ENCODE peak calls at places on chromosomes 6 and 20, in ten cellular contexts. One of them, this sample, is unnamed.

GRCh38 chr6:40733290-40733689 is 146.1 kb upstream of the LRFN2 start:
- DNase-seq in ACHN: no peak
- DNase-seq in stimulated activated CD8-positive, alpha-beta memory T cell treated with anti-CD3 and anti-CD28 coated beads, Interleukin-2, amount 100 ng/mL, for 1 hour: no peak
- DNase-seq in kidney tubule cell: no peak
- DNase-seq in germinal center: no peak
- DNase-seq in NCI-H510A treated with DMSO at 0.1 percent for 48 hours: no peak
- DNase-seq in NCI-H1105: no peak
- DNase-seq in HT1080: no peak
- DNase-seq in stomach: no peak
- DNase-seq in activated CD4-positive, alpha-beta T cell treated with anti-CD3 and anti-CD28 coated beads, Interleukin-2, amount 10 ng/mL, durations not matched to agents 24 days and 14 days: no peak
- DNase-seq in this sample: no peak

GRCh38 chr20:33438481-33438880 is 5.1 kb downstream of the SNTA1 start:
- DNase-seq in HT1080: no peak
- DNase-seq in stimulated activated CD8-positive, alpha-beta memory T cell treated with anti-CD3 and anti-CD28 coated beads, Interleukin-2, amount 100 ng/mL, for 1 hour: no peak
- DNase-seq in stomach: no peak
- DNase-seq in NCI-H510A treated with DMSO at 0.1 percent for 48 hours: no peak
- DNase-seq in germinal center: no peak
- DNase-seq in activated CD4-positive, alpha-beta T cell treated with anti-CD3 and anti-CD28 coated beads, Interleukin-2, amount 10 ng/mL, durations not matched to agents 24 days and 14 days: no peak
- DNase-seq in kidney tubule cell: no peak
- DNase-seq in NCI-H1105: no peak
- DNase-seq in ACHN: no peak
- DNase-seq in this sample: no peak

GRCh38 chr20:63518351-63518861 is 2.2 kb upstream of the PPDPF start:
- DNase-seq in stimulated activated CD8-positive, alpha-beta memory T cell treated with anti-CD3 and anti-CD28 coated beads, Interleukin-2, amount 100 ng/mL, for 1 hour: no peak
- DNase-seq in NCI-H510A treated with DMSO at 0.1 percent for 48 hours: no peak
- DNase-seq in activated CD4-positive, alpha-beta T cell treated with anti-CD3 and anti-CD28 coated beads, Interleukin-2, amount 10 ng/mL, durations not matched to agents 24 days and 14 days: peak
- DNase-seq in NCI-H1105: no peak
- DNase-seq in kidney tubule cell: no peak
- DNase-seq in germinal center: no peak
- DNase-seq in stomach: no peak
- DNase-seq in ACHN: no peak
- DNase-seq in HT1080: no peak
- DNase-seq in this sample: no peak

GRCh38 chr20:35892871-35893270 is 61.4 kb downstream of the SCAND1 start:
- DNase-seq in NCI-H510A treated with DMSO at 0.1 percent for 48 hours: no peak
- DNase-seq in stomach: no peak
- DNase-seq in NCI-H1105: no peak
- DNase-seq in activated CD4-positive, alpha-beta T cell treated with anti-CD3 and anti-CD28 coated beads, Interleukin-2, amount 10 ng/mL, durations not matched to agents 24 days and 14 days: no peak
- DNase-seq in stimulated activated CD8-positive, alpha-beta memory T cell treated with anti-CD3 and anti-CD28 coated beads, Interleukin-2, amount 100 ng/mL, for 1 hour: no peak
- DNase-seq in germinal center: no peak
- DNase-seq in kidney tubule cell: no peak
- DNase-seq in HT1080: no peak
- DNase-seq in ACHN: no peak
- DNase-seq in this sample: no peak

GRCh38 chr20:48338717-48339116 is 489.1 kb downstream of the PREX1 start:
- DNase-seq in ACHN: peak
- DNase-seq in NCI-H510A treated with DMSO at 0.1 percent for 48 hours: no peak
- DNase-seq in NCI-H1105: no peak
- DNase-seq in stomach: no peak
- DNase-seq in kidney tubule cell: no peak
- DNase-seq in activated CD4-positive, alpha-beta T cell treated with anti-CD3 and anti-CD28 coated beads, Interleukin-2, amount 10 ng/mL, durations not matched to agents 24 days and 14 days: no peak
- DNase-seq in germinal center: no peak
- DNase-seq in HT1080: no peak
- DNase-seq in stimulated activated CD8-positive, alpha-beta memory T cell treated with anti-CD3 and anti-CD28 coated beads, Interleukin-2, amount 100 ng/mL, for 1 hour: no peak
- DNase-seq in this sample: no peak

GRCh38 chr6:74597266-74597665 is 608.6 kb downstream of the COL12A1 start:
- DNase-seq in activated CD4-positive, alpha-beta T cell treated with anti-CD3 and anti-CD28 coated beads, Interleukin-2, amount 10 ng/mL, durations not matched to agents 24 days and 14 days: no peak
- DNase-seq in NCI-H510A treated with DMSO at 0.1 percent for 48 hours: no peak
- DNase-seq in NCI-H1105: no peak
- DNase-seq in kidney tubule cell: no peak
- DNase-seq in stimulated activated CD8-positive, alpha-beta memory T cell treated with anti-CD3 and anti-CD28 coated beads, Interleukin-2, amount 100 ng/mL, for 1 hour: no peak
- DNase-seq in germinal center: no peak
- DNase-seq in HT1080: peak
- DNase-seq in stomach: no peak
- DNase-seq in ACHN: no peak
- DNase-seq in this sample: no peak

GRCh38 chr6:42929928-42930360 is 664 bp downstream of the CNPY3 start:
- DNase-seq in HT1080: peak
- DNase-seq in kidney tubule cell: peak
- DNase-seq in stomach: peak
- DNase-seq in germinal center: peak
- DNase-seq in activated CD4-positive, alpha-beta T cell treated with anti-CD3 and anti-CD28 coated beads, Interleukin-2, amount 10 ng/mL, durations not matched to agents 24 days and 14 days: peak
- DNase-seq in ACHN: peak
- DNase-seq in stimulated activated CD8-positive, alpha-beta memory T cell treated with anti-CD3 and anti-CD28 coated beads, Interleukin-2, amount 100 ng/mL, for 1 hour: peak
- DNase-seq in NCI-H510A treated with DMSO at 0.1 percent for 48 hours: peak
- DNase-seq in NCI-H1105: peak
- DNase-seq in this sample: peak

GRCh38 chr20:35497780-35498189 is 31.7 kb downstream of the C20orf173 start:
- DNase-seq in kidney tubule cell: no peak
- DNase-seq in germinal center: no peak
- DNase-seq in stimulated activated CD8-positive, alpha-beta memory T cell treated with anti-CD3 and anti-CD28 coated beads, Interleukin-2, amount 100 ng/mL, for 1 hour: no peak
- DNase-seq in NCI-H510A treated with DMSO at 0.1 percent for 48 hours: no peak
- DNase-seq in activated CD4-positive, alpha-beta T cell treated with anti-CD3 and anti-CD28 coated beads, Interleukin-2, amount 10 ng/mL, durations not matched to agents 24 days and 14 days: no peak
- DNase-seq in stomach: no peak
- DNase-seq in HT1080: no peak
- DNase-seq in ACHN: no peak
- DNase-seq in NCI-H1105: no peak
- DNase-seq in this sample: peak

GRCh38 chr20:58293453-58293852 is 16.1 kb upstream of the RAB22A start:
- DNase-seq in ACHN: peak
- DNase-seq in kidney tubule cell: peak
- DNase-seq in activated CD4-positive, alpha-beta T cell treated with anti-CD3 and anti-CD28 coated beads, Interleukin-2, amount 10 ng/mL, durations not matched to agents 24 days and 14 days: peak
- DNase-seq in NCI-H510A treated with DMSO at 0.1 percent for 48 hours: no peak
- DNase-seq in stomach: no peak
- DNase-seq in NCI-H1105: no peak
- DNase-seq in stimulated activated CD8-positive, alpha-beta memory T cell treated with anti-CD3 and anti-CD28 coated beads, Interleukin-2, amount 100 ng/mL, for 1 hour: no peak
- DNase-seq in germinal center: peak
- DNase-seq in HT1080: no peak
- DNase-seq in this sample: no peak

GRCh38 chr20:50919567-50919966 is 11.7 kb downstream of the ADNP start:
- DNase-seq in stomach: peak
- DNase-seq in NCI-H1105: no peak
- DNase-seq in HT1080: peak
- DNase-seq in germinal center: no peak
- DNase-seq in stimulated activated CD8-positive, alpha-beta memory T cell treated with anti-CD3 and anti-CD28 coated beads, Interleukin-2, amount 100 ng/mL, for 1 hour: no peak
- DNase-seq in ACHN: no peak
- DNase-seq in NCI-H510A treated with DMSO at 0.1 percent for 48 hours: no peak
- DNase-seq in kidney tubule cell: peak
- DNase-seq in activated CD4-positive, alpha-beta T cell treated with anti-CD3 and anti-CD28 coated beads, Interleukin-2, amount 10 ng/mL, durations not matched to agents 24 days and 14 days: no peak
- DNase-seq in this sample: no peak

GRCh38 chr6:52533491-52533890 is 43.4 kb downstream of the TRAM2 start:
- DNase-seq in kidney tubule cell: peak
- DNase-seq in germinal center: no peak
- DNase-seq in HT1080: no peak
- DNase-seq in NCI-H510A treated with DMSO at 0.1 percent for 48 hours: no peak
- DNase-seq in NCI-H1105: no peak
- DNase-seq in activated CD4-positive, alpha-beta T cell treated with anti-CD3 and anti-CD28 coated beads, Interleukin-2, amount 10 ng/mL, durations not matched to agents 24 days and 14 days: no peak
- DNase-seq in stomach: no peak
- DNase-seq in stimulated activated CD8-positive, alpha-beta memory T cell treated with anti-CD3 and anti-CD28 coated beads, Interleukin-2, amount 100 ng/mL, for 1 hour: no peak
- DNase-seq in ACHN: no peak
- DNase-seq in this sample: no peak

GRCh38 chr20:2238601-2239000 is 57.2 kb upstream of the TGM3 start:
- DNase-seq in NCI-H1105: no peak
- DNase-seq in stomach: no peak
- DNase-seq in HT1080: no peak
- DNase-seq in NCI-H510A treated with DMSO at 0.1 percent for 48 hours: no peak
- DNase-seq in stimulated activated CD8-positive, alpha-beta memory T cell treated with anti-CD3 and anti-CD28 coated beads, Interleukin-2, amount 100 ng/mL, for 1 hour: no peak
- DNase-seq in kidney tubule cell: no peak
- DNase-seq in ACHN: no peak
- DNase-seq in germinal center: no peak
- DNase-seq in activated CD4-positive, alpha-beta T cell treated with anti-CD3 and anti-CD28 coated beads, Interleukin-2, amount 10 ng/mL, durations not matched to agents 24 days and 14 days: no peak
- DNase-seq in this sample: no peak